ENCODE peak calls at places on chromosomes 16 and 17, in seven cellular contexts. G, X, E, B, Y, H and I are unnamed samples.

GRCh38 chr17:30413109-30413508 is 34.4 kb downstream of the CPD start:
- DNase-seq in G (no peak), X (no peak), E (peak), B (no peak), Y (no peak), H (no peak), I (no peak)

GRCh38 chr16:11484691-11485258 is 101.9 kb downstream of the LITAF start:
- DNase-seq in G (no peak), X (no peak), E (peak), B (no peak), Y (no peak), H (no peak), I (no peak)

GRCh38 chr16:85626191-85626951 is 13.2 kb downstream of the GSE1 start:
- DNase-seq in G (peak), X (no peak), E (no peak), B (no peak), Y (no peak), H (no peak), I (no peak)

GRCh38 chr17:704111-704864 is 10.4 kb downstream of the VPS53 start:
- DNase-seq in G (no peak), X (no peak), E (no peak), B (no peak), Y (no peak), H (no peak), I (no peak)

GRCh38 chr16:67104061-67104460 is 5.7 kb upstream of the PHAF1 start:
- DNase-seq in G (no peak), X (no peak), E (peak), B (no peak), Y (no peak), H (no peak), I (no peak)

GRCh38 chr16:11681977-11682654 is 13.9 kb downstream of the SNN start:
- DNase-seq in G (peak), X (peak), E (no peak), B (peak), Y (no peak), H (no peak), I (no peak)

GRCh38 chr16:72474511-72475123 is 302.7 kb upstream of the PMFBP1 start:
- DNase-seq in G (no peak), X (no peak), E (peak), B (no peak), Y (no peak), H (no peak), I (no peak)

GRCh38 chr17:13888043-13888442 is 181.3 kb upstream of the COX10 start:
- DNase-seq in G (peak), X (no peak), E (no peak), B (peak), Y (no peak), H (no peak), I (no peak)

GRCh38 chr17:40992666-40993065 is 1.3 kb downstream of the KRTAP3-3 start:
- DNase-seq in G (no peak), X (no peak), E (no peak), B (no peak), Y (no peak), H (no peak), I (no peak)

GRCh38 chr17:3799181-3799627 is 1.8 kb downstream of the ITGAE start:
- DNase-seq in G (no peak), X (no peak), E (no peak), B (no peak), Y (no peak), H (no peak), I (no peak)

GRCh38 chr17:45091778-45092425 is 30.8 kb downstream of the NMT1 start:
- DNase-seq in G (no peak), X (no peak), E (peak), B (no peak), Y (no peak), H (no peak), I (no peak)

GRCh38 chr17:65588194-65588808 is 26.9 kb upstream of the AXIN2 start:
- DNase-seq in G (peak), X (no peak), E (no peak), B (peak), Y (no peak), H (no peak), I (no peak)

GRCh38 chr17:41943492-41943891 is 13.1 kb downstream of the ODAD4 start:
- DNase-seq in G (no peak), X (no peak), E (no peak), B (no peak), Y (no peak), H (no peak), I (no peak)

GRCh38 chr16:85759631-85760419 is 8.9 kb upstream of the C16orf74 start:
- DNase-seq in G (peak), X (no peak), E (no peak), B (peak), Y (no peak), H (no peak), I (no peak)

GRCh38 chr17:19757536-19758180 is 9.6 kb upstream of the ALDH3A1 start:
- DNase-seq in G (no peak), X (peak), E (no peak), B (no peak), Y (no peak), H (no peak), I (no peak)

GRCh38 chr17:20930065-20930760 is 112.6 kb downstream of the USP22 start:
- DNase-seq in G (no peak), X (no peak), E (no peak), B (no peak), Y (no peak), H (no peak), I (no peak)

GRCh38 chr16:55613578-55614333 is 42.0 kb upstream of the SLC6A2 start:
- DNase-seq in G (no peak), X (no peak), E (peak), B (no peak), Y (no peak), H (no peak), I (no peak)

GRCh38 chr16:85838381-85838780 is 38.9 kb downstream of the COX4I1 start:
- DNase-seq in G (no peak), X (no peak), E (no peak), B (no peak), Y (no peak), H (no peak), I (no peak)

GRCh38 chr17:77875051-77875780 is 83.3 kb upstream of the TNRC6C start:
- DNase-seq in G (no peak), X (no peak), E (no peak), B (no peak), Y (no peak), H (no peak), I (peak)

GRCh38 chr16:57318240-57318970 is 33.9 kb upstream of the PLLP start:
- DNase-seq in G (no peak), X (peak), E (no peak), B (no peak), Y (peak), H (no peak), I (no peak)

GRCh38 chr16:84737658-84738057 is 37.9 kb downstream of the USP10 start:
- DNase-seq in G (peak), X (no peak), E (no peak), B (peak), Y (no peak), H (no peak), I (no peak)

GRCh38 chr17:52395308-52395707 is 236.8 kb upstream of the CA10 start:
- DNase-seq in G (no peak), X (no peak), E (no peak), B (no peak), Y (no peak), H (no peak), I (no peak)

GRCh38 chr16:84543931-84544776 is 39.7 kb upstream of the MEAK7 start:
- DNase-seq in G (no peak), X (no peak), E (no peak), B (peak), Y (no peak), H (no peak), I (no peak)

GRCh38 chr17:83196088-83196765 is 116.8 kb downstream of the METRNL start:
- DNase-seq in G (no peak), X (peak), E (no peak), B (no peak), Y (no peak), H (no peak), I (peak)

GRCh38 chr17:39225974-39226683 is 384 bp upstream of the STAC2 start:
- DNase-seq in G (peak), X (peak), E (peak), B (peak), Y (no peak), H (no peak), I (peak)

GRCh38 chr17:81683584-81684441 is at the start of the genes ARL16 and HGS:
- DNase-seq in G (peak), X (peak), E (peak), B (peak), Y (peak), H (peak), I (peak)

GRCh38 chr16:81401035-81401950 is 43.3 kb upstream of the CMIP start:
- DNase-seq in G (no peak), X (peak), E (peak), B (peak), Y (no peak), H (no peak), I (peak)

GRCh38 chr16:17395849-17396480 is 74.8 kb downstream of the XYLT1 start:
- DNase-seq in G (peak), X (peak), E (no peak), B (peak), Y (no peak), H (no peak), I (no peak)

GRCh38 chr16:19691161-19691850 is 26.7 kb downstream of the KNOP1 start:
- DNase-seq in G (no peak), X (no peak), E (peak), B (no peak), Y (no peak), H (no peak), I (peak)

GRCh38 chr16:4182581-4183257 is 59.2 kb downstream of the SRL start:
- DNase-seq in G (no peak), X (no peak), E (no peak), B (no peak), Y (no peak), H (no peak), I (no peak)

GRCh38 chr16:67278773-67279295 is 498 bp upstream of the PLEKHG4 start:
- DNase-seq in G (no peak), X (no peak), E (no peak), B (peak), Y (no peak), H (peak), I (no peak)

GRCh38 chr17:49494937-49495841 is at the start of gene NGFR:
- DNase-seq in G (no peak), X (no peak), E (peak), B (peak), Y (no peak), H (peak), I (no peak)

GRCh38 chr16:22379656-22380055 is 5.2 kb upstream of the CDR2 start:
- DNase-seq in G (no peak), X (no peak), E (no peak), B (no peak), Y (no peak), H (no peak), I (no peak)

DNA sequence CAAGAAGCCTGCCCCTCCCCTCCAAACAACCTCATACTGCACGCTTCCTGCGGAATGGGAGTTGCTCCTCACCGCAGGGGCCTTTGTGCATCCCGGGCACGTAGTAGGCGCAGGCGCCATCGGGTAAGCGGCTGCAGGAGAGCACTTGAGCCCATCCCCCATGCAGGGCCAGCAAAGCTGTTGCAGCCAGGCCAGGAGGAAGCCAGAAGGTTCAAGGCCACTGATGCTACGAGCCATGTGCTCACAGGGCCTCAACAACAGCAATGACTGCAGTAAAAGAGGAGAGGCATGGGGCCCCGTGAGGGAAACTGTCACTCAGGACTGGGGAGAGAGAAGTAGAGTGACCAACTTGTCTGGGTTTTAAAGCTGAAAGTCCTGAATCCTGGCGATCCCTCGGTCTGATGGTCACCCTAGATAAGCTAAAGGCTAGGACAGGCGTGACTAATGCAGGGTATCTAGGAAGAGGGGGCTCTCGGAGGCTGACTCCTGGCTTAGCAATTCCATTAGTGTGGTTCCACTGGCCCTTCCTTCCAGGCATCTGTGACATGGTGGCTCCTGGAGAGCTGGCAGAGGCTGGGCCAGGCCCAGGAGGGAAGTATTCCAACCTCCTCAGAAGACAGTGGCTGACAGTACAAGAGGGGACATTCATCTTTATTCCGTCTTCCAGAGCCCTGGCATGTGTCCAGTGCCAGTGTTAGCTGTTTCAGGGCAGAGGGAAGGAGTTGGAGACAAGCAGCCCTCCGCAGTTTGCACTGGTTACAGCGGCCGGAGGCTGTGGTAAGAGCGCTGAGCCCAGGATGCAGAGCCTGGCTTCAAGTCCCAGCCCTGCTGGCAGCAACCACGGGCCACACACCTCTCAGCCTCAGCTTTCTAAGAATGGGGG is 20.8 kb downstream of the GOSR2 start:
- DNase-seq in G (no peak), X (peak), E (peak), B (no peak), Y (no peak), H (no peak), I (no peak)
- TF ChIP-seq POLR2AphosphoS5 in G (no peak), X (peak), E (peak), B (peak), Y (peak), H (no peak), I (no peak)

DNA sequence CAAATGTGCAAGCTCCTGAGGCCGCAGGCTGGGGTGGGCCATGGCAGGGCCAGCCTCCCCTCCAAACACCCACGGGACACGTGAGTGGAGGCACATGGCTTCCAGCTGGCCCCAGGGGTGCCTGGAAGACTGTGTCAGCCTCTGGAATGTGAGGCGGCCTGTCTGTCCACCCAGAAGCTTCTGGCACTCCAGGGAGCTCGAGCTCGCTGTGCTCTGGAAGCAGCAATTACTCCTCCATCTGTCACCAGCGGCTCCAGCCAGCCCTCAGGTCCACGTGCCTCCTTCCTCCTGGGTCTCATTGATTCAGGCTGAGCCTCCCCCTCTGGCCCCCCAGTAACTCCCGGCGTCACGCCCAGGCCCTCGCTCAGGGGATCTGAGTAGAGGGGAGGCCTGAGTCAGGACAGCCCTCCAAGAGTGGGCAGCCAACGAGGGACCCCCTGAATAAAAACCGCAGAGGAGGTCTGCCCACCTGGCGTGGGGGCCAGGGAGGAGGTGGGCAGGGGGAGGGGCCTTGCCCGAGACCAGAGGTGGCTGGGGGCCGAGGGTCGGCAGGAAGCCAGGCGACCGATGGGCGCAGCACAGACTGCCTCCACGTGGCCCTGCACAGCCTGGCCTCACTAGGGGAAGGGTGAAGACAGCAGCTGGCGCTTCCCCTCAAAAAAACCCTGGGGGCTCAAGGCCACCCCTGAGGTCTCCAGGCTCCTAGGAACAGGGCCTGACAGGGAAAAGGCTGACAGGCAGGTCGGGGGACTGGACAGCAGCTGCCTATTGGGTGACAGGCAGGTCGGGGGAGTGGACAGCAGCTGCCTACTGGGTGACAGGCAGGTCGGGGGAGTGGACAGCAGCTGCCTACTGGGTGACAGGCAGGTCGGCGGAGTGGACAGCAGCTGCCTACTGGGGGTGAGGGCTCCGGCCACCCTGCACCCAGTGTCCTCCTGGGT is 11.9 kb downstream of the PIEZO1 start:
- DNase-seq in G (no peak), X (peak), E (no peak), B (peak), Y (no peak), H (no peak), I (no peak)
- TF ChIP-seq POLR2AphosphoS5 in G (peak), X (peak), E (no peak), B (peak), Y (peak), H (no peak), I (peak)

GRCh38 chr17:60442271-60443201 is 20.2 kb downstream of the CHCT1 start:
- DNase-seq in G (no peak), X (no peak), E (no peak), B (no peak), Y (no peak), H (no peak), I (no peak)
- TF ChIP-seq POLR2AphosphoS5 in G (no peak), X (peak), E (no peak), B (peak), Y (no peak), H (no peak), I (no peak)

DNA sequence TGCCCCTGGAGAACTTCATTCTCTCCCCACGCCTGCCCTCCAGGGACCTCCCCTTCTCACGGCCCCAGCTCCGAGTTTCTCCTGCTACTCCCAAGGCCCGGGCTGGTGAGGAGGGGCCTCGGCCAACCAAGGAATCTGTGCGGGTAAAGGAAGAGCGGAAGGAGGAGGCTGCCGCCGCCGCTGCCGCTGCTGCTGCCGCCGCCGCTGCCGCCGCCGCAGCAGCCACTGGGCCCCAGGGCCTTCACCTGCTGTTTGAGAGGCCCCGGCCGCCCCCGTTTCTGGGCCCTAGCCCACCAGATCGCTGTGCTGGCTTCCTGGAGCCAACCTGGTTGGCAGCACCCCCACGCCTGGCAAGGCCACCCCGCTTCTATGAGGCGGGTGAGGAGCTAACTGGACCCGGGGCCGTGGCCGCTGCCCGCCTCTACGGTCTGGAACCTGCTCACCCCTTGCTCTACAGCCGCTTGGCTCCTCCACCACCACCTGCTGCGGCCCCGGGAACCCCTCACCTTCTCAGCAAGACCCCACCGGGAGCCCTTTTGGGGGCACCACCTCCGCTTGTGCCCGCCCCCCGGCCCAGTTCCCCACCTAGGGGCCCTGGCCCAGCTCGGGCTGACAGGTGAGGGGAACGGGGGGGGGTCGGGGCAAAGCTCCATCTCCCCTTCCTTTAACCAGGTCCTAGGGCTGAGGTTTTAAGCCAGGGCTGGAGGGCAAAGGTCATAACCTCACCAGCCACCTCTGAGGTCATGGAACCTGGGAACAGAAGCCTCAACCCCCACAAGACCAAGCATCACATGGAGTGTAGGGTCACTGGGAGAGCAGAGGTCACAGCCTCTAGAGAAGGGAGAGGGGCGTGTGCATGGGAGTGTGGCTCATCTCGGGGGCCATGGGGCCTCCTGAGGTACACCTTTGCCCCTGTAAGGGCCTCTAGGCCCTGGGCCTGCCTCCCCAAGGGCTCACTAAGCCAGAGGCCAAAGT is 11.1 kb downstream of the FBRS start:
- DNase-seq in G (no peak), X (no peak), E (no peak), B (no peak), Y (no peak), H (no peak), I (no peak)
- TF ChIP-seq POLR2AphosphoS5 in G (no peak), X (no peak), E (no peak), B (no peak), Y (peak), H (no peak), I (no peak)

DNA sequence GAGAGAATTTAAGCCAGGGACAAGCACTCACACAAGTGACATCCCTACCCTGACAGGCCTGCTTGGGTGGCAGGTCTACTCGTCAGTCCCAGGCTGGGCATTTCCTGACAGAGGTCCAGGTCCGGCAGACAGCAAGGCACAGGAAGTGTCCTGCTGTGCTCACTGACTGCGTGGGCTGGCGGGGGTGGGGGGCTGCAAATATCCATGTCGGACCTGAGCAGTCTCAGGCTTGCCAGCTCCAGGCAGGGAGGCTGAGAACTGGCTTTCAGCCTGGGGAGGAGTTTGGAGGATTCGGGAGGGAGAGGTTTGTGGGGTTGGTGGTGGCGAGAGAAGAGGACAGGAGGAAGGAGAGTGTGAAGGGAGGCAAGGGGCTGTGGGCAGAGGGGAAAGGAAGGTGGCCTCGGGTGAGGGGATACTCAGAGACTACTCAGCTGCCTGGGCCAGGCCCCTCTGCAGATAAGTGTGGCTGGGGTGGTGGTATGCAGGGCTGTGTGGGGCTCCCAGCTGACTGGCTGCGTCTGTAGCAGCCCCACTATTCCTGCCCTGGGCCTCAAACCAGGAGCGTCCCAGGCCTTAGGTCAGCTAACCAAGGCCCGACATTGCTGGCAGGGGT is 7.8 kb downstream of the HIC1 start:
- DNase-seq in G (no peak), X (peak), E (peak), B (no peak), Y (peak), H (no peak), I (no peak)
- TF ChIP-seq POLR2AphosphoS5 in G (no peak), X (no peak), E (no peak), B (no peak), Y (no peak), H (peak), I (no peak)